ENCODE peak calls at places on chromosomes 16 and 17, in ten cellular contexts. O is stimulated activated CD8-positive, alpha-beta memory T cell treated with anti-CD3 and anti-CD28 coated beads, Interleukin-12 subunit alpha, Interleukin-12 subunit beta, amount 100 ng/mL, for 4 hours; M is frontal cortex; P is RPMI7951; Z is kidney epithelial cell; Y is G401; C is A549; W is kidney; U is mucosa of descending colon; A is LoVo. X is an unnamed sample.

GRCh38 chr16:66224186-66224585 is 142.3 kb upstream of the CDH5 start:
- DNase-seq in O (no peak), M (no peak), P (no peak), Z (no peak), Y (no peak), C (no peak), W (no peak), U (no peak), A (no peak), X (no peak)

GRCh38 chr17:57478433-57478832 is 222.1 kb downstream of the MSI2 start:
- DNase-seq in O (no peak), M (no peak), P (peak), Z (no peak), Y (peak), C (no peak), W (no peak), U (no peak), A (no peak), X (peak)

GRCh38 chr16:51148674-51149228 is 2.3 kb downstream of the SALL1 start:
- DNase-seq in O (no peak), M (no peak), P (peak), Z (no peak), Y (no peak), C (no peak), W (no peak), U (no peak), A (no peak), X (no peak)

GRCh38 chr17:39593371-39593770 is 14.3 kb downstream of the NEUROD2 start:
- DNase-seq in O (no peak), M (no peak), P (no peak), Z (no peak), Y (no peak), C (no peak), W (no peak), U (no peak), A (no peak), X (no peak)

GRCh38 chr17:1229354-1229890 is 40.8 kb upstream of the BHLHA9 start:
- DNase-seq in O (peak), M (peak), P (no peak), Z (no peak), Y (no peak), C (no peak), W (peak), U (peak), A (peak), X (peak)

GRCh38 chr17:57551321-57552079 is 193.6 kb downstream of the CCDC182 start:
- DNase-seq in O (no peak), M (no peak), P (no peak), Z (no peak), Y (no peak), C (no peak), W (peak), U (peak), A (no peak), X (peak)

GRCh38 chr16:48123104-48123788 is 32.5 kb downstream of the ABCC12 start:
- DNase-seq in O (no peak), M (peak), P (peak), Z (peak), Y (no peak), C (peak), W (no peak), U (no peak), A (peak), X (no peak)

GRCh38 chr17:48123111-48123510 is 15.5 kb downstream of the SNX11 start:
- DNase-seq in O (no peak), M (peak), P (no peak), Z (no peak), Y (no peak), C (no peak), W (no peak), U (no peak), A (no peak), X (no peak)

GRCh38 chr17:51745993-51746392 is 412.5 kb downstream of the CA10 start:
- DNase-seq in O (no peak), M (no peak), P (no peak), Z (no peak), Y (no peak), C (peak), W (no peak), U (no peak), A (no peak), X (no peak)

X was measured in spleen.